ENCODE peak calls at places on chromosomes 7 and 10, in eight cellular contexts. L is anterior cingulate cortex, K is GM23248, G is heart right ventricle, C is AG10803, R is HL-60, V is GM12878, Q is NCI-H446. B is an unnamed sample.

GRCh38 chr7:152435384-152436278 is at the start of gene KMT2C:
- DNase-seq in L (peak), K (peak), G (peak), C (peak), R (peak), V (no peak), Q (peak), B (no peak)

GRCh38 chr7:132243463-132243862 is 332.8 kb downstream of the PLXNA4 start:
- DNase-seq in L (no peak), K (no peak), G (no peak), C (peak), R (no peak), V (no peak), Q (no peak), B (no peak)

GRCh38 chr10:113052076-113052830 is 102.2 kb downstream of the TCF7L2 start:
- DNase-seq in L (no peak), K (peak), G (no peak), C (no peak), R (no peak), V (no peak), Q (no peak), B (no peak)

GRCh38 chr7:23347682-23348180 is 48.6 kb downstream of the MALSU1 start:
- DNase-seq in L (no peak), K (peak), G (no peak), C (peak), R (no peak), V (no peak), Q (peak), B (no peak)

GRCh38 chr7:105015631-105015965 is 1.6 kb downstream of the KMT2E start:
- DNase-seq in L (no peak), K (peak), G (peak), C (no peak), R (peak), V (no peak), Q (no peak), B (peak)

GRCh38 chr10:60139798-60140566 is 233.6 kb upstream of the CCDC6 start:
- DNase-seq in L (no peak), K (peak), G (no peak), C (peak), R (no peak), V (no peak), Q (no peak), B (no peak)

GRCh38 chr10:5628798-5629788 is 37.3 kb downstream of the ASB13 start:
- DNase-seq in L (no peak), K (peak), G (no peak), C (no peak), R (no peak), V (no peak), Q (no peak), B (no peak)

GRCh38 chr10:99859585-99859984 is 77.1 kb downstream of the ABCC2 start:
- DNase-seq in L (no peak), K (no peak), G (no peak), C (no peak), R (no peak), V (no peak), Q (no peak), B (no peak)

GRCh38 chr7:122219253-122219865 is 75.3 kb upstream of the AASS start:
- DNase-seq in L (no peak), K (peak), G (no peak), C (peak), R (no peak), V (no peak), Q (no peak), B (no peak)

GRCh38 chr10:48498940-48499510 is 105.8 kb downstream of the ARHGAP22 start:
- DNase-seq in L (no peak), K (no peak), G (no peak), C (no peak), R (no peak), V (no peak), Q (no peak), B (no peak)

GRCh38 chr7:92639213-92639896 is 49.2 kb upstream of the FAM133B start:
- DNase-seq in L (no peak), K (peak), G (no peak), C (no peak), R (peak), V (no peak), Q (no peak), B (no peak)

GRCh38 chr10:15120523-15120922 is 23.4 kb downstream of the RPP38 start:
- DNase-seq in L (no peak), K (peak), G (no peak), C (peak), R (no peak), V (no peak), Q (no peak), B (no peak)

GRCh38 chr10:101043356-101043707 is 12.3 kb downstream of the SFXN3 start:
- DNase-seq in L (no peak), K (peak), G (no peak), C (no peak), R (peak), V (no peak), Q (no peak), B (no peak)

GRCh38 chr10:78863601-78864239 is 205.0 kb upstream of the ZMIZ1 start:
- DNase-seq in L (no peak), K (no peak), G (no peak), C (no peak), R (no peak), V (no peak), Q (no peak), B (no peak)

GRCh38 chr10:44376504-44377099 is 8.3 kb downstream of the CXCL12 start:
- DNase-seq in L (no peak), K (no peak), G (no peak), C (no peak), R (no peak), V (no peak), Q (no peak), B (peak)

GRCh38 chr10:31770307-31770902 is 158.2 kb downstream of the ARHGAP12 start:
- DNase-seq in L (no peak), K (peak), G (no peak), C (no peak), R (peak), V (no peak), Q (no peak), B (no peak)